ENCODE peak calls at places on chromosome 15, in six cellular contexts. S, R, J, M, D and B are unnamed samples.

GRCh38 chr15:22979069-22979698 is 984 bp downstream of the CYFIP1 start:
- DNase-seq in R (peak; percentile 50), D (no peak), M (no peak), J (no peak), S (peak; percentile 17), B (no peak)

GRCh38 chr15:23504003-23504402 is 57.0 kb upstream of the GOLGA6L2 start:
- DNase-seq in S (peak; percentile 91), J (no peak), R (no peak), M (no peak), D (no peak), B (no peak)

GRCh38 chr15:34241376-34242350 is 16.8 kb downstream of the EMC4 start:
- DNase-seq in J (peak; percentile 32), R (no peak), D (peak; percentile 2), M (no peak), S (peak; percentile 6), B (peak; percentile 52)

GRCh38 chr15:90872481-90873184 is 4.2 kb downstream of the FURIN start:
- DNase-seq in D (no peak), S (no peak), J (peak; percentile 51), M (no peak), R (no peak), B (no peak)

GRCh38 chr15:65824031-65824743 is 32.1 kb upstream of the DENND4A start:
- DNase-seq in J (peak; percentile 49), M (no peak), D (no peak), R (peak; percentile 53), S (peak; percentile 66), B (peak; percentile 6)

GRCh38 chr15:73560501-73561117 is 72.6 kb downstream of the NPTN start:
- DNase-seq in J (peak; percentile 49), D (no peak), R (no peak), S (peak; percentile 43), M (peak; percentile 39), B (peak; percentile 26)

GRCh38 chr15:49606594-49606993 is 14.0 kb downstream of the FAM227B start:
- DNase-seq in J (no peak), R (no peak), M (no peak), D (no peak), S (no peak), B (no peak)

GRCh38 chr15:97728791-97729190 is 231.7 kb upstream of the ARRDC4 start:
- DNase-seq in R (peak; percentile 65), J (no peak), S (no peak), D (no peak), M (no peak), B (no peak)

GRCh38 chr15:30827625-30828303 is 76.0 kb upstream of the FAN1 start:
- DNase-seq in D (no peak), S (no peak), M (no peak), R (no peak), J (no peak), B (no peak)

GRCh38 chr15:41967506-41968206 is 4.7 kb downstream of the EHD4 start:
- DNase-seq in D (no peak), S (no peak), M (no peak), R (no peak), J (peak; percentile 99), B (no peak)

GRCh38 chr15:25859838-25860645 is 3.1 kb downstream of the ATP10A start:
- DNase-seq in M (no peak), D (no peak), R (no peak), J (peak; percentile 15), S (no peak), B (no peak)

GRCh38 chr15:48371550-48371949 is 40.3 kb downstream of the DUT start:
- DNase-seq in R (no peak), S (no peak), J (no peak), M (no peak), D (no peak), B (no peak)

GRCh38 chr15:67340630-67341029 is 86.0 kb downstream of the IQCH start:
- DNase-seq in M (no peak), D (peak; percentile 4), J (no peak), R (no peak), S (no peak), B (no peak)

GRCh38 chr15:48046813-48047483 is 73.8 kb upstream of the SLC24A5 start:
- DNase-seq in S (peak; percentile 10), M (no peak), D (no peak), J (no peak), R (no peak), B (no peak)

GRCh38 chr15:32942286-32942927 is 224.6 kb downstream of the GREM1 start:
- DNase-seq in D (no peak), S (no peak), J (no peak), M (no peak), R (no peak), B (no peak)

GRCh38 chr15:35481992-35482391 is 64.0 kb downstream of the DPH6 start:
- DNase-seq in D (no peak), J (no peak), M (peak; percentile 51), R (no peak), S (no peak), B (peak; percentile 80)

GRCh38 chr15:33985287-33985686 is 17.0 kb downstream of the CHRM5 start:
- DNase-seq in M (no peak), R (no peak), J (no peak), S (no peak), D (no peak), B (no peak)

GRCh38 chr15:41891226-41891625 is 2.6 kb downstream of the SPTBN5 start:
- DNase-seq in R (no peak), S (no peak), J (no peak), M (no peak), D (no peak), B (no peak)